ENCODE peak calls at places on chromosomes 5 and 9, in seven cellular contexts. One of them, this sample, is unnamed.

GRCh38 chr9:90726215-90726614 is 75.4 kb upstream of the SYK start:
- DNase-seq in ELR: no peak
- DNase-seq in Kasumi-1: no peak
- DNase-seq in GM23248: no peak
- DNase-seq in Calu3: no peak
- DNase-seq in DMS 273 treated with DMSO at 0.1 percent for 48 hours: no peak
- DNase-seq in CD4-positive, alpha-beta T cell: no peak
- DNase-seq in this sample: no peak

GRCh38 chr9:7790022-7790818 is 9.4 kb downstream of the DMAC1 start:
- DNase-seq in ELR: no peak
- DNase-seq in Kasumi-1: no peak
- DNase-seq in GM23248: no peak
- DNase-seq in Calu3: no peak
- DNase-seq in DMS 273 treated with DMSO at 0.1 percent for 48 hours: no peak
- DNase-seq in CD4-positive, alpha-beta T cell: no peak
- DNase-seq in this sample: no peak

GRCh38 chr9:138078846-138079245 is 201.3 kb downstream of the CACNA1B start:
- DNase-seq in ELR: no peak
- DNase-seq in Kasumi-1: no peak
- DNase-seq in GM23248: no peak
- DNase-seq in Calu3: no peak
- DNase-seq in DMS 273 treated with DMSO at 0.1 percent for 48 hours: no peak
- DNase-seq in CD4-positive, alpha-beta T cell: no peak
- DNase-seq in this sample: no peak

GRCh38 chr5:56840597-56840996 is 25.2 kb downstream of the MAP3K1 start:
- DNase-seq in ELR: no peak
- DNase-seq in Kasumi-1: no peak
- DNase-seq in GM23248: no peak
- DNase-seq in Calu3: no peak
- DNase-seq in DMS 273 treated with DMSO at 0.1 percent for 48 hours: no peak
- DNase-seq in CD4-positive, alpha-beta T cell: no peak
- DNase-seq in this sample: no peak

GRCh38 chr9:83956288-83957028 is 23.6 kb downstream of the HNRNPK start:
- DNase-seq in ELR: peak
- DNase-seq in Kasumi-1: no peak
- DNase-seq in GM23248: peak
- DNase-seq in Calu3: peak
- DNase-seq in DMS 273 treated with DMSO at 0.1 percent for 48 hours: no peak
- DNase-seq in CD4-positive, alpha-beta T cell: peak
- DNase-seq in this sample: peak

GRCh38 chr9:96495341-96495740 is 45.4 kb downstream of the HABP4 start:
- DNase-seq in ELR: peak
- DNase-seq in Kasumi-1: no peak
- DNase-seq in GM23248: peak
- DNase-seq in Calu3: no peak
- DNase-seq in DMS 273 treated with DMSO at 0.1 percent for 48 hours: no peak
- DNase-seq in CD4-positive, alpha-beta T cell: no peak
- DNase-seq in this sample: no peak

GRCh38 chr9:118643118-118643517 is 726.1 kb downstream of the BRINP1 start:
- DNase-seq in ELR: peak
- DNase-seq in Kasumi-1: no peak
- DNase-seq in GM23248: peak
- DNase-seq in Calu3: peak
- DNase-seq in DMS 273 treated with DMSO at 0.1 percent for 48 hours: no peak
- DNase-seq in CD4-positive, alpha-beta T cell: no peak
- DNase-seq in this sample: no peak

GRCh38 chr9:13904746-13905145 is 409.2 kb downstream of the NFIB start:
- DNase-seq in ELR: no peak
- DNase-seq in Kasumi-1: no peak
- DNase-seq in GM23248: no peak
- DNase-seq in Calu3: no peak
- DNase-seq in DMS 273 treated with DMSO at 0.1 percent for 48 hours: no peak
- DNase-seq in CD4-positive, alpha-beta T cell: no peak
- DNase-seq in this sample: no peak

GRCh38 chr5:63555874-63556273 is 406.4 kb downstream of the HTR1A start:
- DNase-seq in ELR: peak
- DNase-seq in Kasumi-1: no peak
- DNase-seq in GM23248: no peak
- DNase-seq in Calu3: no peak
- DNase-seq in DMS 273 treated with DMSO at 0.1 percent for 48 hours: no peak
- DNase-seq in CD4-positive, alpha-beta T cell: no peak
- DNase-seq in this sample: no peak

GRCh38 chr9:86202338-86202882 is 57.0 kb downstream of the C9orf153 start:
- DNase-seq in ELR: peak
- DNase-seq in Kasumi-1: peak
- DNase-seq in GM23248: peak
- DNase-seq in Calu3: peak
- DNase-seq in DMS 273 treated with DMSO at 0.1 percent for 48 hours: peak
- DNase-seq in CD4-positive, alpha-beta T cell: peak
- DNase-seq in this sample: peak

GRCh38 chr5:76732405-76733048 is 16.6 kb downstream of the F2R start:
- DNase-seq in ELR: no peak
- DNase-seq in Kasumi-1: no peak
- DNase-seq in GM23248: no peak
- DNase-seq in Calu3: no peak
- DNase-seq in DMS 273 treated with DMSO at 0.1 percent for 48 hours: no peak
- DNase-seq in CD4-positive, alpha-beta T cell: no peak
- DNase-seq in this sample: no peak

GRCh38 chr9:133677126-133678010 is 41.2 kb downstream of the DBH start:
- DNase-seq in ELR: no peak
- DNase-seq in Kasumi-1: no peak
- DNase-seq in GM23248: no peak
- DNase-seq in Calu3: no peak
- DNase-seq in DMS 273 treated with DMSO at 0.1 percent for 48 hours: no peak
- DNase-seq in CD4-positive, alpha-beta T cell: peak
- DNase-seq in this sample: no peak

GRCh38 chr5:174056064-174056842 is 10.7 kb downstream of the NSG2 start:
- DNase-seq in ELR: no peak
- DNase-seq in Kasumi-1: no peak
- DNase-seq in GM23248: no peak
- DNase-seq in Calu3: no peak
- DNase-seq in DMS 273 treated with DMSO at 0.1 percent for 48 hours: peak
- DNase-seq in CD4-positive, alpha-beta T cell: no peak
- DNase-seq in this sample: no peak

GRCh38 chr5:13316191-13316590 is 628.3 kb downstream of the DNAH5 start:
- DNase-seq in ELR: no peak
- DNase-seq in Kasumi-1: no peak
- DNase-seq in GM23248: no peak
- DNase-seq in Calu3: no peak
- DNase-seq in DMS 273 treated with DMSO at 0.1 percent for 48 hours: no peak
- DNase-seq in CD4-positive, alpha-beta T cell: no peak
- DNase-seq in this sample: no peak